ENCODE peak calls at places on chromosomes 1 and 21, in six cellular contexts. One of them, this sample, is unnamed.

GRCh38 chr21:16517380-16517779 is 787.6 kb downstream of the USP25 start:
- DNase-seq in GM06990: no peak
- DNase-seq in HFF-Myc: no peak
- DNase-seq in foreskin fibroblast: no peak
- DNase-seq in SK-N-SH: no peak
- DNase-seq in left ventricle myocardium inferior: no peak
- DNase-seq in this sample: no peak

GRCh38 chr21:39313042-39313456 is 383 bp downstream of the BRWD1 start:
- DNase-seq in HFF-Myc: no peak
- DNase-seq in foreskin fibroblast: no peak
- DNase-seq in left ventricle myocardium inferior: no peak
- DNase-seq in GM06990: no peak
- DNase-seq in SK-N-SH: peak
- DNase-seq in this sample: no peak

GRCh38 chr1:17460265-17460664 is 20.8 kb upstream of the RCC2 start:
- DNase-seq in left ventricle myocardium inferior: no peak
- DNase-seq in GM06990: no peak
- DNase-seq in HFF-Myc: no peak
- DNase-seq in foreskin fibroblast: no peak
- DNase-seq in SK-N-SH: no peak
- DNase-seq in this sample: no peak

GRCh38 chr1:176051402-176051801 is 155.7 kb downstream of the COP1 start:
- DNase-seq in SK-N-SH: no peak
- DNase-seq in left ventricle myocardium inferior: no peak
- DNase-seq in HFF-Myc: no peak
- DNase-seq in GM06990: no peak
- DNase-seq in foreskin fibroblast: no peak
- DNase-seq in this sample: no peak

GRCh38 chr21:42649122-42650032 is 4.0 kb upstream of the PDE9A start:
- DNase-seq in foreskin fibroblast: no peak
- DNase-seq in HFF-Myc: no peak
- DNase-seq in GM06990: no peak
- DNase-seq in SK-N-SH: no peak
- DNase-seq in left ventricle myocardium inferior: peak
- DNase-seq in this sample: peak

GRCh38 chr1:195894411-195894810 is 713.8 kb downstream of the KCNT2 start:
- DNase-seq in left ventricle myocardium inferior: no peak
- DNase-seq in SK-N-SH: no peak
- DNase-seq in foreskin fibroblast: peak
- DNase-seq in GM06990: no peak
- DNase-seq in HFF-Myc: no peak
- DNase-seq in this sample: no peak

GRCh38 chr1:204989266-204990058 is 53.5 kb upstream of the CNTN2 start:
- DNase-seq in foreskin fibroblast: peak
- DNase-seq in GM06990: peak
- DNase-seq in left ventricle myocardium inferior: peak
- DNase-seq in SK-N-SH: peak
- DNase-seq in HFF-Myc: peak
- DNase-seq in this sample: no peak

GRCh38 chr1:36446261-36446660 is 4.0 kb downstream of the OSCP1 start:
- DNase-seq in HFF-Myc: no peak
- DNase-seq in foreskin fibroblast: no peak
- DNase-seq in GM06990: no peak
- DNase-seq in SK-N-SH: peak
- DNase-seq in left ventricle myocardium inferior: no peak
- DNase-seq in this sample: no peak

GRCh38 chr1:147273409-147274307 is 31.2 kb downstream of the CHD1L start:
- DNase-seq in foreskin fibroblast: peak
- DNase-seq in SK-N-SH: peak
- DNase-seq in GM06990: peak
- DNase-seq in HFF-Myc: peak
- DNase-seq in left ventricle myocardium inferior: no peak
- DNase-seq in this sample: no peak

GRCh38 chr1:170533331-170533730 is 1.4 kb downstream of the GORAB start:
- DNase-seq in GM06990: no peak
- DNase-seq in foreskin fibroblast: peak
- DNase-seq in SK-N-SH: no peak
- DNase-seq in HFF-Myc: no peak
- DNase-seq in left ventricle myocardium inferior: no peak
- DNase-seq in this sample: no peak

GRCh38 chr1:94004924-94005323 is 95.7 kb upstream of the GCLM start:
- DNase-seq in GM06990: no peak
- DNase-seq in SK-N-SH: no peak
- DNase-seq in left ventricle myocardium inferior: no peak
- DNase-seq in foreskin fibroblast: peak
- DNase-seq in HFF-Myc: no peak
- DNase-seq in this sample: no peak

GRCh38 chr21:45542667-45543370 is 579 bp upstream of the SLC19A1 start:
- DNase-seq in foreskin fibroblast: no peak
- DNase-seq in GM06990: peak
- DNase-seq in SK-N-SH: peak
- DNase-seq in HFF-Myc: no peak
- DNase-seq in left ventricle myocardium inferior: peak
- DNase-seq in this sample: peak

GRCh38 chr1:64759968-64760367 is 15.1 kb downstream of the RAVER2 start:
- DNase-seq in SK-N-SH: no peak
- DNase-seq in left ventricle myocardium inferior: no peak
- DNase-seq in GM06990: no peak
- DNase-seq in HFF-Myc: no peak
- DNase-seq in foreskin fibroblast: no peak
- DNase-seq in this sample: no peak

GRCh38 chr1:53134961-53135734 is 7.3 kb downstream of the SLC1A7 start:
- DNase-seq in SK-N-SH: no peak
- DNase-seq in HFF-Myc: no peak
- DNase-seq in left ventricle myocardium inferior: no peak
- DNase-seq in GM06990: no peak
- DNase-seq in foreskin fibroblast: no peak
- DNase-seq in this sample: no peak

GRCh38 chr1:82246050-82246449 is 445.3 kb downstream of the ADGRL2 start:
- DNase-seq in GM06990: no peak
- DNase-seq in SK-N-SH: no peak
- DNase-seq in left ventricle myocardium inferior: no peak
- DNase-seq in foreskin fibroblast: no peak
- DNase-seq in HFF-Myc: no peak
- DNase-seq in this sample: no peak

GRCh38 chr1:98005326-98006010 is 84.6 kb upstream of the DPYD start:
- DNase-seq in HFF-Myc: no peak
- DNase-seq in GM06990: no peak
- DNase-seq in foreskin fibroblast: no peak
- DNase-seq in left ventricle myocardium inferior: no peak
- DNase-seq in SK-N-SH: no peak
- DNase-seq in this sample: no peak

GRCh38 chr1:65804584-65804983 is 11.9 kb downstream of the PDE4B start:
- DNase-seq in foreskin fibroblast: no peak
- DNase-seq in GM06990: no peak
- DNase-seq in HFF-Myc: no peak
- DNase-seq in left ventricle myocardium inferior: no peak
- DNase-seq in SK-N-SH: no peak
- DNase-seq in this sample: no peak

GRCh38 chr1:59026472-59026948 is 242.7 kb upstream of the JUN start:
- DNase-seq in HFF-Myc: peak
- DNase-seq in foreskin fibroblast: peak
- DNase-seq in GM06990: peak
- DNase-seq in SK-N-SH: no peak
- DNase-seq in left ventricle myocardium inferior: no peak
- DNase-seq in this sample: no peak

GRCh38 chr1:8211620-8212442 is 106.1 kb upstream of the SLC45A1 start:
- DNase-seq in SK-N-SH: no peak
- DNase-seq in HFF-Myc: peak
- DNase-seq in GM06990: no peak
- DNase-seq in left ventricle myocardium inferior: no peak
- DNase-seq in foreskin fibroblast: peak
- DNase-seq in this sample: no peak
- TF ChIP-seq CTCF in SK-N-SH: no peak
- TF ChIP-seq CTCF in HFF-Myc: no peak
- TF ChIP-seq CTCF in GM06990: no peak
- TF ChIP-seq CTCF in left ventricle myocardium inferior: no peak
- TF ChIP-seq CTCF in foreskin fibroblast: no peak
- TF ChIP-seq CTCF in this sample: peak

GRCh38 chr1:104387716-104388508 is 638.2 kb downstream of the AMY1C start:
- DNase-seq in HFF-Myc: no peak
- DNase-seq in GM06990: no peak
- DNase-seq in foreskin fibroblast: no peak
- DNase-seq in SK-N-SH: no peak
- DNase-seq in left ventricle myocardium inferior: no peak
- DNase-seq in this sample: no peak
- TF ChIP-seq CTCF in HFF-Myc: no peak
- TF ChIP-seq CTCF in GM06990: no peak
- TF ChIP-seq CTCF in foreskin fibroblast: no peak
- TF ChIP-seq CTCF in SK-N-SH: no peak
- TF ChIP-seq CTCF in left ventricle myocardium inferior: no peak
- TF ChIP-seq CTCF in this sample: no peak

GRCh38 chr1:200351826-200352549 is 57.8 kb downstream of the ZNF281 start:
- DNase-seq in foreskin fibroblast: peak
- DNase-seq in SK-N-SH: no peak
- DNase-seq in HFF-Myc: peak
- DNase-seq in GM06990: no peak
- DNase-seq in left ventricle myocardium inferior: no peak
- DNase-seq in this sample: no peak
- TF ChIP-seq CTCF in foreskin fibroblast: peak
- TF ChIP-seq CTCF in SK-N-SH: no peak
- TF ChIP-seq CTCF in HFF-Myc: no peak
- TF ChIP-seq CTCF in GM06990: no peak
- TF ChIP-seq CTCF in left ventricle myocardium inferior: no peak
- TF ChIP-seq CTCF in this sample: peak

GRCh38 chr1:169137357-169137756 is 30.9 kb downstream of the ATP1B1 start:
- DNase-seq in left ventricle myocardium inferior: no peak
- DNase-seq in foreskin fibroblast: no peak
- DNase-seq in HFF-Myc: no peak
- DNase-seq in SK-N-SH: no peak
- DNase-seq in GM06990: no peak
- DNase-seq in this sample: no peak

GRCh38 chr1:169130683-169131082 is 24.2 kb downstream of the ATP1B1 start:
- DNase-seq in left ventricle myocardium inferior: no peak
- DNase-seq in SK-N-SH: no peak
- DNase-seq in GM06990: no peak
- DNase-seq in HFF-Myc: no peak
- DNase-seq in foreskin fibroblast: no peak
- DNase-seq in this sample: no peak

GRCh38 chr1:169132512-169133227 is 26.2 kb downstream of the ATP1B1 start:
- DNase-seq in HFF-Myc: no peak
- DNase-seq in GM06990: no peak
- DNase-seq in foreskin fibroblast: no peak
- DNase-seq in SK-N-SH: no peak
- DNase-seq in left ventricle myocardium inferior: no peak
- DNase-seq in this sample: no peak

GRCh38 chr1:169133228-169133576 is 26.7 kb downstream of the ATP1B1 start:
- DNase-seq in HFF-Myc: no peak
- DNase-seq in SK-N-SH: no peak
- DNase-seq in GM06990: no peak
- DNase-seq in foreskin fibroblast: no peak
- DNase-seq in left ventricle myocardium inferior: no peak
- DNase-seq in this sample: no peak

GRCh38 chr1:169133801-169134558 is 27.5 kb downstream of the ATP1B1 start:
- DNase-seq in SK-N-SH: no peak
- DNase-seq in GM06990: no peak
- DNase-seq in HFF-Myc: no peak
- DNase-seq in foreskin fibroblast: no peak
- DNase-seq in left ventricle myocardium inferior: no peak
- DNase-seq in this sample: no peak
- TF ChIP-seq CTCF in SK-N-SH: peak
- TF ChIP-seq CTCF in GM06990: peak
- TF ChIP-seq CTCF in HFF-Myc: no peak
- TF ChIP-seq CTCF in foreskin fibroblast: peak
- TF ChIP-seq CTCF in left ventricle myocardium inferior: peak
- TF ChIP-seq CTCF in this sample: peak

This sample was measured in chondrocyte.